ENCODE peak calls at places on chromosomes 2 and 18, in nine cellular contexts. X is PC-9, A is fibroblast of villous mesenchyme, G is A549, V is tibial artery, K is sigmoid colon, D is bronchial epithelial cell, T is coronary artery, H is uterus. W is an unnamed sample.

GRCh38 chr2:134845719-134846118 is 7.3 kb downstream of the ACMSD start:
- DNase-seq in X (no peak), A (peak), G (no peak), V (no peak), K (no peak), D (peak), T (no peak), H (no peak), W (no peak)

GRCh38 chr2:136214284-136214683 is 96.3 kb upstream of the CXCR4 start:
- DNase-seq in X (no peak), A (no peak), G (no peak), V (no peak), K (no peak), D (no peak), T (no peak), H (no peak), W (no peak)

GRCh38 chr18:63253018-63253417 is 66.6 kb downstream of the BCL2 start:
- DNase-seq in X (no peak), A (peak), G (no peak), V (no peak), K (no peak), D (no peak), T (no peak), H (no peak), W (no peak)

GRCh38 chr18:55586841-55587240 is 1.2 kb downstream of the TCF4 start:
- DNase-seq in X (no peak), A (peak), G (no peak), V (no peak), K (no peak), D (no peak), T (no peak), H (no peak), W (peak)

GRCh38 chr2:119407430-119408220 is 24.0 kb upstream of the TMEM37 start:
- DNase-seq in X (peak), A (peak), G (peak), V (no peak), K (no peak), D (peak), T (no peak), H (no peak), W (peak)

GRCh38 chr2:109399061-109399460 is 214.7 kb downstream of the SEPTIN10 start:
- DNase-seq in X (no peak), A (no peak), G (no peak), V (no peak), K (no peak), D (no peak), T (no peak), H (no peak), W (no peak)

GRCh38 chr2:43149482-43150107 is 76.8 kb downstream of the ZFP36L2 start:
- DNase-seq in X (no peak), A (no peak), G (no peak), V (no peak), K (no peak), D (no peak), T (no peak), H (no peak), W (no peak)

GRCh38 chr2:230602562-230603230 is 109.9 kb upstream of the CAB39 start:
- DNase-seq in X (no peak), A (no peak), G (no peak), V (no peak), K (no peak), D (no peak), T (no peak), H (no peak), W (no peak)

GRCh38 chr18:48749768-48750167 is 201.0 kb downstream of the SMAD7 start:
- DNase-seq in X (no peak), A (peak), G (no peak), V (peak), K (peak), D (no peak), T (peak), H (peak), W (peak)

GRCh38 chr2:37775908-37776250 is 104.4 kb upstream of the CDC42EP3 start:
- DNase-seq in X (no peak), A (peak), G (no peak), V (no peak), K (peak), D (peak), T (no peak), H (peak), W (no peak)

GRCh38 chr18:2411381-2411977 is 159.8 kb downstream of the METTL4 start:
- DNase-seq in X (peak), A (peak), G (peak), V (no peak), K (no peak), D (peak), T (no peak), H (no peak), W (peak)

GRCh38 chr2:206838690-206839089 is 73.3 kb downstream of the FASTKD2 start:
- DNase-seq in X (no peak), A (no peak), G (no peak), V (no peak), K (no peak), D (no peak), T (no peak), H (no peak), W (no peak)

GRCh38 chr2:7984693-7985353 is 697.0 kb upstream of the ID2 start:
- DNase-seq in X (no peak), A (no peak), G (no peak), V (no peak), K (no peak), D (no peak), T (no peak), H (no peak), W (no peak)

GRCh38 chr2:48551548-48551947 is 21.6 kb downstream of the STON1 start:
- DNase-seq in X (no peak), A (no peak), G (no peak), V (no peak), K (no peak), D (peak), T (no peak), H (no peak), W (no peak)

GRCh38 chr18:5941869-5942268 is 46.5 kb upstream of the TMEM200C start:
- DNase-seq in X (no peak), A (no peak), G (no peak), V (no peak), K (no peak), D (no peak), T (no peak), H (no peak), W (no peak)

GRCh38 chr18:31723998-31724711 is 36.5 kb downstream of the SLC25A52 start:
- DNase-seq in X (no peak), A (peak), G (no peak), V (peak), K (peak), D (no peak), T (no peak), H (peak), W (no peak)

GRCh38 chr18:61764381-61764780 is 128.4 kb downstream of the RNF152 start:
- DNase-seq in X (no peak), A (peak), G (no peak), V (no peak), K (no peak), D (no peak), T (no peak), H (no peak), W (no peak)

GRCh38 chr2:42064417-42064942 is 16.7 kb downstream of the PKDCC start:
- DNase-seq in X (no peak), A (peak), G (peak), V (no peak), K (no peak), D (no peak), T (no peak), H (no peak), W (no peak)

GRCh38 chr2:221777119-221777518 is 205.0 kb upstream of the EPHA4 start:
- DNase-seq in X (no peak), A (no peak), G (no peak), V (no peak), K (no peak), D (no peak), T (no peak), H (no peak), W (no peak)
- H3K4me3 ChIP-seq in X (no peak), A (no peak), G (no peak), V (no peak), K (no peak), D (no peak), T (no peak), H (no peak), W (no peak)

GRCh38 chr2:235833971-235834620 is 334.1 kb downstream of the GBX2 start:
- DNase-seq in X (no peak), A (no peak), G (peak), V (no peak), K (peak), D (no peak), T (no peak), H (no peak), W (no peak)
- TF ChIP-seq CTCF in X (no peak), A (no peak), G (no peak), V (no peak), K (no peak), D (no peak), T (no peak), H (no peak), W (no peak)

GRCh38 chr18:36889742-36890141 is 60.8 kb downstream of the KIAA1328 start:
- DNase-seq in X (no peak), A (no peak), G (no peak), V (no peak), K (no peak), D (no peak), T (no peak), H (no peak), W (no peak)
- H3K4me3 ChIP-seq in X (no peak), A (no peak), G (no peak), V (no peak), K (no peak), D (no peak), T (no peak), H (no peak), W (no peak)

GRCh38 chr2:26345554-26346453 is at the start of gene SELENOI:
- DNase-seq in X (peak), A (peak), G (peak), V (peak), K (peak), D (peak), T (peak), H (peak), W (peak)
- TF ChIP-seq CTCF in X (no peak), A (no peak), G (no peak), V (no peak), K (no peak), D (no peak), T (no peak), H (no peak), W (no peak)

W was measured in endothelial cell of umbilical vein.